ENCODE peak calls at places on chromosomes 12 and 14, in ten cellular contexts. One of them, this sample, is unnamed.

GRCh38 chr12:25970916-25971674 is 12.6 kb downstream of the RASSF8 start:
- DNase-seq in CD8-positive, alpha-beta memory T cell: no peak
- DNase-seq in sigmoid colon: no peak
- DNase-seq in Karpas-422: no peak
- DNase-seq in CD4-positive, alpha-beta T cell: no peak
- DNase-seq in A549: no peak
- DNase-seq in cardiac muscle cell: no peak
- DNase-seq in WERI-Rb-1: no peak
- DNase-seq in mesenchymal stem cell: no peak
- DNase-seq in HepG2: no peak
- DNase-seq in this sample: no peak

GRCh38 chr12:53218551-53219114 is 11.6 kb upstream of the ITGB7 start:
- DNase-seq in CD8-positive, alpha-beta memory T cell: no peak
- DNase-seq in sigmoid colon: peak; percentile 75
- DNase-seq in Karpas-422: no peak
- DNase-seq in CD4-positive, alpha-beta T cell: no peak
- DNase-seq in A549: no peak
- DNase-seq in cardiac muscle cell: no peak
- DNase-seq in WERI-Rb-1: no peak
- DNase-seq in mesenchymal stem cell: no peak
- DNase-seq in HepG2: no peak
- DNase-seq in this sample: no peak

GRCh38 chr14:32329146-32329545 is at the start of gene AKAP6:
- DNase-seq in CD8-positive, alpha-beta memory T cell: no peak
- DNase-seq in sigmoid colon: no peak
- DNase-seq in Karpas-422: no peak
- DNase-seq in CD4-positive, alpha-beta T cell: no peak
- DNase-seq in A549: no peak
- DNase-seq in cardiac muscle cell: no peak
- DNase-seq in WERI-Rb-1: no peak
- DNase-seq in mesenchymal stem cell: peak; percentile 30
- DNase-seq in HepG2: no peak
- DNase-seq in this sample: no peak

GRCh38 chr12:54870048-54870447 is 15.7 kb downstream of the MUCL1 start:
- DNase-seq in CD8-positive, alpha-beta memory T cell: no peak
- DNase-seq in sigmoid colon: no peak
- DNase-seq in Karpas-422: no peak
- DNase-seq in CD4-positive, alpha-beta T cell: no peak
- DNase-seq in A549: no peak
- DNase-seq in cardiac muscle cell: no peak
- DNase-seq in WERI-Rb-1: no peak
- DNase-seq in mesenchymal stem cell: no peak
- DNase-seq in HepG2: no peak
- DNase-seq in this sample: no peak

GRCh38 chr12:122849352-122850047 is 14.2 kb downstream of the HIP1R start:
- DNase-seq in CD8-positive, alpha-beta memory T cell: no peak
- DNase-seq in sigmoid colon: no peak
- DNase-seq in Karpas-422: no peak
- DNase-seq in CD4-positive, alpha-beta T cell: no peak
- DNase-seq in A549: no peak
- DNase-seq in cardiac muscle cell: no peak
- DNase-seq in WERI-Rb-1: no peak
- DNase-seq in mesenchymal stem cell: no peak
- DNase-seq in HepG2: no peak
- DNase-seq in this sample: no peak

GRCh38 chr14:99350751-99351150 is 78.8 kb upstream of the BCL11B start:
- DNase-seq in CD8-positive, alpha-beta memory T cell: no peak
- DNase-seq in sigmoid colon: no peak
- DNase-seq in Karpas-422: no peak
- DNase-seq in CD4-positive, alpha-beta T cell: no peak
- DNase-seq in A549: no peak
- DNase-seq in cardiac muscle cell: no peak
- DNase-seq in WERI-Rb-1: no peak
- DNase-seq in mesenchymal stem cell: no peak
- DNase-seq in HepG2: no peak
- DNase-seq in this sample: no peak

GRCh38 chr12:20426191-20426590 is 57.9 kb downstream of the PDE3A start:
- DNase-seq in CD8-positive, alpha-beta memory T cell: no peak
- DNase-seq in sigmoid colon: peak; percentile 90
- DNase-seq in Karpas-422: no peak
- DNase-seq in CD4-positive, alpha-beta T cell: no peak
- DNase-seq in A549: no peak
- DNase-seq in cardiac muscle cell: no peak
- DNase-seq in WERI-Rb-1: no peak
- DNase-seq in mesenchymal stem cell: no peak
- DNase-seq in HepG2: no peak
- DNase-seq in this sample: no peak

GRCh38 chr14:101704140-101704539 is 57.4 kb upstream of the PPP2R5C start:
- DNase-seq in CD8-positive, alpha-beta memory T cell: no peak
- DNase-seq in sigmoid colon: no peak
- DNase-seq in Karpas-422: no peak
- DNase-seq in CD4-positive, alpha-beta T cell: peak; percentile 29
- DNase-seq in A549: no peak
- DNase-seq in cardiac muscle cell: no peak
- DNase-seq in WERI-Rb-1: no peak
- DNase-seq in mesenchymal stem cell: no peak
- DNase-seq in HepG2: no peak
- DNase-seq in this sample: peak; percentile 39

GRCh38 chr12:34403706-34404376 is 381.5 kb downstream of the ALG10 start:
- DNase-seq in CD8-positive, alpha-beta memory T cell: no peak
- DNase-seq in sigmoid colon: peak; percentile 39
- DNase-seq in Karpas-422: no peak
- DNase-seq in CD4-positive, alpha-beta T cell: no peak
- DNase-seq in A549: no peak
- DNase-seq in cardiac muscle cell: no peak
- DNase-seq in WERI-Rb-1: no peak
- DNase-seq in mesenchymal stem cell: no peak
- DNase-seq in HepG2: no peak
- DNase-seq in this sample: no peak

GRCh38 chr12:34402228-34402898 is 380.1 kb downstream of the ALG10 start:
- DNase-seq in CD8-positive, alpha-beta memory T cell: peak; percentile 1
- DNase-seq in sigmoid colon: peak; percentile 43
- DNase-seq in Karpas-422: no peak
- DNase-seq in CD4-positive, alpha-beta T cell: no peak
- DNase-seq in A549: no peak
- DNase-seq in cardiac muscle cell: no peak
- DNase-seq in WERI-Rb-1: peak; percentile 0
- DNase-seq in mesenchymal stem cell: no peak
- DNase-seq in HepG2: no peak
- DNase-seq in this sample: peak; percentile 2

GRCh38 chr12:34400986-34401658 is 378.8 kb downstream of the ALG10 start:
- DNase-seq in CD8-positive, alpha-beta memory T cell: peak; percentile 0
- DNase-seq in sigmoid colon: peak; percentile 32
- DNase-seq in Karpas-422: no peak
- DNase-seq in CD4-positive, alpha-beta T cell: no peak
- DNase-seq in A549: no peak
- DNase-seq in cardiac muscle cell: no peak
- DNase-seq in WERI-Rb-1: peak; percentile 2
- DNase-seq in mesenchymal stem cell: no peak
- DNase-seq in HepG2: no peak
- DNase-seq in this sample: peak; percentile 6

GRCh38 chr12:34404377-34405285 is 382.3 kb downstream of the ALG10 start:
- DNase-seq in CD8-positive, alpha-beta memory T cell: peak; percentile 1
- DNase-seq in sigmoid colon: peak; percentile 38
- DNase-seq in Karpas-422: no peak
- DNase-seq in CD4-positive, alpha-beta T cell: no peak
- DNase-seq in A549: no peak
- DNase-seq in cardiac muscle cell: no peak
- DNase-seq in WERI-Rb-1: peak; percentile 1
- DNase-seq in mesenchymal stem cell: no peak
- DNase-seq in HepG2: no peak
- DNase-seq in this sample: peak; percentile 5

DNA sequence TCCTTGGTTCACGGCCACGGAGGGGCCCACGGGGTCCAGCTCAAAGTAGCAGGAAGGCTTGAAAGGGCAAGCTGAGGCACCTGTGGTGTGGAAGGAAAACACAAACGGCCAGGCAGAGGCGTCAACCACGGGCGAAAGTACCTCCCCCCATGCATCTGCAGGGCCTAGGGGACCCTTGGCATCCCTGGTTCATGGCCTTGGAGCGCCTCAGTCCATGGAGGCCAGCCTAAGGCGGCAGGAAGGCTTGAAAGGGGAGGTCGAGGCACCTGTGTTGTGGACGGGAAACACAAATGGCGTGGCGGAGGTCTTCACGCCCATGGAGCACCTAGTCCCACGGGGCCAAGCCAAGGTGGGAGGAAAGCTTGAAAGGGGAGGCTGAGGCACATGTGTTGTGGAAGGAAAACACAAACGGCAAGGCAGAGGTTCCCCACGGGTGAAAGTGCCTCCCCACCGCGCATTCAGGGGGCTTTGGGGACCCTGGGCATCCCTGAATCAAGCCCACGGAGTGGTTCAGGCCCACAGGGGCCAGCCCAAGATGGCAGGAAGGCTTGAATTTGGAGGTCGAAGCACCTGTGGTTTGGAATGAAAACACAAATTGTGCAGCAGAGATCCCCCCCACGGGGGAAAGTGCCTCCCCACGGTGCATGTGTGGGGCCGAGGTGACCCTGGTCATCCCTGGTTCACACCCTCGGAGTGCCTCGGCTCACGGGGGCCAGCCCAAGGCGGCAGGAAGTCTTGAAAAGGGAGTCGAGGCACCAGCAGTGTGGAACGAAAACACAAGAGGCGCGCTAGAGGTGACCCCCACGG is 380.8 kb downstream of the ALG10 start:
- DNase-seq in CD8-positive, alpha-beta memory T cell: no peak
- DNase-seq in sigmoid colon: peak; percentile 56
- DNase-seq in Karpas-422: no peak
- DNase-seq in CD4-positive, alpha-beta T cell: no peak
- DNase-seq in A549: no peak
- DNase-seq in cardiac muscle cell: no peak
- DNase-seq in WERI-Rb-1: peak; percentile 0
- DNase-seq in mesenchymal stem cell: no peak
- DNase-seq in HepG2: no peak
- DNase-seq in this sample: peak; percentile 7
- H3K9me3 ChIP-seq in CD8-positive, alpha-beta memory T cell: peaks cover 8% of the 10 kb centered on the region
- H3K9me3 ChIP-seq in sigmoid colon: peaks cover 22% of the 10 kb centered on the region
- H3K9me3 ChIP-seq in Karpas-422: peaks cover 18% of the 10 kb centered on the region
- H3K9me3 ChIP-seq in CD4-positive, alpha-beta T cell: peaks cover 46% of the 10 kb centered on the region
- H3K9me3 ChIP-seq in A549: peaks cover 9% of the 10 kb centered on the region
- H3K9me3 ChIP-seq in cardiac muscle cell: no peaks in the 10 kb centered on the region
- H3K9me3 ChIP-seq in WERI-Rb-1: peaks cover 7% of the 10 kb centered on the region
- H3K9me3 ChIP-seq in mesenchymal stem cell: peaks cover 19% of the 10 kb centered on the region
- H3K9me3 ChIP-seq in HepG2: peaks cover 59% of the 10 kb centered on the region
- H3K9me3 ChIP-seq in this sample: peaks cover 4% of the 10 kb centered on the region

DNA sequence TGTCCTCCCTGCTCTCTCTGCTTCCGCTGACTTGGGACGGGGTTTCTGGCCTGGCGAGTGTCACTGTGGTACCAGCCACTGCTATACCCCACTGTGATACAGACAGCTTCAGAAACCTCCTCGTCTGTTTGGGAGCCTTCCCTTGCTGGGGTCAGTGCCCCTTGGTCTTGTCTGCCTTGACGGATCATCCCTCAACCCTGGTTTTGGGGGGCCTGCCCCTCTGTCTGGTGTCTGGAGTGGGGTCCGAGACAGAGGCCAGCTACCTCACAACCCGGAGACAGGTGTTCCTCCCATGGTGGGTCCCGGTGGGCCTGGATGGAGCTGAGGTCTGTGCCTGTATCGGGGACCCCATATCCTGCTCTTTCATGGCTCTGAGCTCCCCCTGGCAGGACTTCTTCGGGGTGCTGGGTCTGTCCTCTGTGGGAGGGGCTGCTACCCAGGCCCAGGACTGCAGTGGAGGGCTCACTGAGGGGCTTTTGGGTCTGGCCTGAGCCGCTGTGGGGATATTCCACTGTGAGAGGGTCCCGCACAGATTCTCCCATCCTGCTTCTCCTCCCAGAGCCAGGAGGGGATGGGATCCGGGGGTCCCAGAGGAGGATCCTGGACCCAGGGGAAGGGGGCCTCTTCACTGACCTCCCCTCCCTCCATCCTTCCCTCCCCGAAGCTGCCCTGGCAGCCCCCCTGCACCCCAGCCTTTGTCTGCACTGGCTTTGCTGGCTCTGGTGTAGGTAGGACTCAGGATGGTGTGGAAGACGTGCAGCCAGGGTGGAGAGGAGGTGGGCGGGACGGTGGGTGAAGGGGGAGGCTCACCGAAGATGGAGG is 365.5 kb downstream of the TMEM121 start:
- DNase-seq in CD8-positive, alpha-beta memory T cell: no peak
- DNase-seq in sigmoid colon: peak; percentile 61
- DNase-seq in Karpas-422: no peak
- DNase-seq in CD4-positive, alpha-beta T cell: no peak
- DNase-seq in A549: no peak
- DNase-seq in cardiac muscle cell: no peak
- DNase-seq in WERI-Rb-1: peak; percentile 3
- DNase-seq in mesenchymal stem cell: no peak
- DNase-seq in HepG2: no peak
- DNase-seq in this sample: peak; percentile 5
- H3K9me3 ChIP-seq in CD8-positive, alpha-beta memory T cell: no peaks in the 10 kb centered on the region
- H3K9me3 ChIP-seq in sigmoid colon: no peaks in the 10 kb centered on the region
- H3K9me3 ChIP-seq in Karpas-422: no peaks in the 10 kb centered on the region
- H3K9me3 ChIP-seq in CD4-positive, alpha-beta T cell: no peaks in the 10 kb centered on the region
- H3K9me3 ChIP-seq in A549: no peaks in the 10 kb centered on the region
- H3K9me3 ChIP-seq in cardiac muscle cell: no peaks in the 10 kb centered on the region
- H3K9me3 ChIP-seq in WERI-Rb-1: peaks cover 4% of the 10 kb centered on the region
- H3K9me3 ChIP-seq in mesenchymal stem cell: no peaks in the 10 kb centered on the region
- H3K9me3 ChIP-seq in HepG2: no peaks in the 10 kb centered on the region
- H3K9me3 ChIP-seq in this sample: no peaks in the 10 kb centered on the region

GRCh38 chr12:1064317-1064716 is 73.3 kb downstream of the ERC1 start:
- DNase-seq in CD8-positive, alpha-beta memory T cell: no peak
- DNase-seq in sigmoid colon: no peak
- DNase-seq in Karpas-422: no peak
- DNase-seq in CD4-positive, alpha-beta T cell: no peak
- DNase-seq in A549: no peak
- DNase-seq in cardiac muscle cell: no peak
- DNase-seq in WERI-Rb-1: no peak
- DNase-seq in mesenchymal stem cell: no peak
- DNase-seq in HepG2: no peak
- DNase-seq in this sample: no peak
- H3K9me3 ChIP-seq in CD8-positive, alpha-beta memory T cell: peaks cover 14% of the 10 kb centered on the region
- H3K9me3 ChIP-seq in sigmoid colon: peaks cover 4% of the 10 kb centered on the region
- H3K9me3 ChIP-seq in Karpas-422: peaks cover 3% of the 10 kb centered on the region
- H3K9me3 ChIP-seq in CD4-positive, alpha-beta T cell: peaks cover 23% of the 10 kb centered on the region
- H3K9me3 ChIP-seq in A549: peaks cover 18% of the 10 kb centered on the region
- H3K9me3 ChIP-seq in cardiac muscle cell: peaks cover 2% of the 10 kb centered on the region
- H3K9me3 ChIP-seq in WERI-Rb-1: peaks cover 4% of the 10 kb centered on the region
- H3K9me3 ChIP-seq in mesenchymal stem cell: peaks cover 33% of the 10 kb centered on the region
- H3K9me3 ChIP-seq in HepG2: peaks cover 10% of the 10 kb centered on the region
- H3K9me3 ChIP-seq in this sample: peaks cover 4% of the 10 kb centered on the region

GRCh38 chr12:110227138-110227537 is 53.9 kb upstream of the ATP2A2 start:
- DNase-seq in CD8-positive, alpha-beta memory T cell: no peak
- DNase-seq in sigmoid colon: no peak
- DNase-seq in Karpas-422: no peak
- DNase-seq in CD4-positive, alpha-beta T cell: no peak
- DNase-seq in A549: no peak
- DNase-seq in cardiac muscle cell: no peak
- DNase-seq in WERI-Rb-1: peak; percentile 28
- DNase-seq in mesenchymal stem cell: no peak
- DNase-seq in HepG2: no peak
- DNase-seq in this sample: no peak

GRCh38 chr12:110228756-110229155 is 52.3 kb upstream of the ATP2A2 start:
- DNase-seq in CD8-positive, alpha-beta memory T cell: no peak
- DNase-seq in sigmoid colon: no peak
- DNase-seq in Karpas-422: no peak
- DNase-seq in CD4-positive, alpha-beta T cell: no peak
- DNase-seq in A549: no peak
- DNase-seq in cardiac muscle cell: no peak
- DNase-seq in WERI-Rb-1: no peak
- DNase-seq in mesenchymal stem cell: no peak
- DNase-seq in HepG2: no peak
- DNase-seq in this sample: no peak

GRCh38 chr12:110230655-110231054 is 50.4 kb upstream of the ATP2A2 start:
- DNase-seq in CD8-positive, alpha-beta memory T cell: no peak
- DNase-seq in sigmoid colon: no peak
- DNase-seq in Karpas-422: no peak
- DNase-seq in CD4-positive, alpha-beta T cell: no peak
- DNase-seq in A549: no peak
- DNase-seq in cardiac muscle cell: no peak
- DNase-seq in WERI-Rb-1: no peak
- DNase-seq in mesenchymal stem cell: no peak
- DNase-seq in HepG2: no peak
- DNase-seq in this sample: no peak

GRCh38 chr12:110233212-110233903 is 47.7 kb upstream of the ATP2A2 start:
- DNase-seq in CD8-positive, alpha-beta memory T cell: no peak
- DNase-seq in sigmoid colon: no peak
- DNase-seq in Karpas-422: no peak
- DNase-seq in CD4-positive, alpha-beta T cell: no peak
- DNase-seq in A549: no peak
- DNase-seq in cardiac muscle cell: peak; percentile 52
- DNase-seq in WERI-Rb-1: no peak
- DNase-seq in mesenchymal stem cell: no peak
- DNase-seq in HepG2: peak; percentile 58
- DNase-seq in this sample: no peak

GRCh38 chr12:110229409-110229808 is 51.6 kb upstream of the ATP2A2 start:
- DNase-seq in CD8-positive, alpha-beta memory T cell: no peak
- DNase-seq in sigmoid colon: no peak
- DNase-seq in Karpas-422: no peak
- DNase-seq in CD4-positive, alpha-beta T cell: no peak
- DNase-seq in A549: no peak
- DNase-seq in cardiac muscle cell: no peak
- DNase-seq in WERI-Rb-1: no peak
- DNase-seq in mesenchymal stem cell: no peak
- DNase-seq in HepG2: no peak
- DNase-seq in this sample: no peak
- H3K9me3 ChIP-seq in CD8-positive, alpha-beta memory T cell: no peaks in the 10 kb centered on the region
- H3K9me3 ChIP-seq in sigmoid colon: no peaks in the 10 kb centered on the region
- H3K9me3 ChIP-seq in Karpas-422: no peaks in the 10 kb centered on the region
- H3K9me3 ChIP-seq in CD4-positive, alpha-beta T cell: no peaks in the 10 kb centered on the region
- H3K9me3 ChIP-seq in A549: no peaks in the 10 kb centered on the region
- H3K9me3 ChIP-seq in cardiac muscle cell: no peaks in the 10 kb centered on the region
- H3K9me3 ChIP-seq in WERI-Rb-1: no peaks in the 10 kb centered on the region
- H3K9me3 ChIP-seq in mesenchymal stem cell: no peaks in the 10 kb centered on the region
- H3K9me3 ChIP-seq in HepG2: no peaks in the 10 kb centered on the region
- H3K9me3 ChIP-seq in this sample: no peaks in the 10 kb centered on the region